ENCODE peak calls at places on chromosome 2, in eight cellular contexts. H is A549, L is neural progenitor cell, I is left ventricle myocardium inferior, U is upper lobe of right lung, V is small intestine, A is cardiac muscle cell, G is osteoblast. T is an unnamed sample. For H3K9me3, the result is how much of the 10 kb centered on the place peaks cover.

GRCh38 chr2:239075918-239076727 is 228.2 kb downstream of the TWIST2 start:
- DNase-seq in H (no peak), L (no peak), I (peak), U (no peak), V (peak), A (no peak), G (peak), T (no peak)

GRCh38 chr2:40037303-40037702 is 258.2 kb upstream of the THUMPD2 start:
- DNase-seq in H (no peak), L (no peak), I (no peak), U (no peak), V (no peak), A (no peak), G (no peak), T (no peak)

GRCh38 chr2:23488584-23488983 is 103.6 kb downstream of the KLHL29 start:
- DNase-seq in H (no peak), L (no peak), I (no peak), U (no peak), V (no peak), A (no peak), G (no peak), T (no peak)

GRCh38 chr2:99031991-99032390 is 96.0 kb upstream of the CRACDL start:
- DNase-seq in H (no peak), L (no peak), I (no peak), U (no peak), V (no peak), A (no peak), G (no peak), T (no peak)

GRCh38 chr2:67050621-67051020 is 346.5 kb upstream of the ETAA1 start:
- DNase-seq in H (no peak), L (no peak), I (no peak), U (no peak), V (no peak), A (peak), G (peak), T (peak)

GRCh38 chr2:128373346-128374000 is 54.8 kb upstream of the HS6ST1 start:
- DNase-seq in H (no peak), L (no peak), I (no peak), U (no peak), V (no peak), A (no peak), G (peak), T (no peak)

GRCh38 chr2:181466661-181467576 is 9.7 kb downstream of the ITGA4 start:
- DNase-seq in H (no peak), L (peak), I (peak), U (peak), V (peak), A (peak), G (no peak), T (peak)

GRCh38 chr2:76415821-76416220 is 705.1 kb upstream of the GCFC2 start:
- DNase-seq in H (no peak), L (no peak), I (no peak), U (no peak), V (no peak), A (no peak), G (no peak), T (no peak)

GRCh38 chr2:8488001-8488738 is 193.7 kb upstream of the ID2 start:
- DNase-seq in H (no peak), L (peak), I (no peak), U (no peak), V (no peak), A (peak), G (peak), T (no peak)

GRCh38 chr2:85862426-85862825 is 26.4 kb downstream of the ST3GAL5 start:
- DNase-seq in H (no peak), L (no peak), I (no peak), U (no peak), V (peak), A (no peak), G (no peak), T (no peak)

GRCh38 chr2:200252661-200253067 is 53.8 kb upstream of the SPATS2L start:
- DNase-seq in H (no peak), L (no peak), I (no peak), U (no peak), V (no peak), A (peak), G (peak), T (peak)

GRCh38 chr2:207437136-207437856 is 92.5 kb upstream of the CREB1 start:
- DNase-seq in H (no peak), L (no peak), I (no peak), U (no peak), V (peak), A (no peak), G (no peak), T (no peak)

GRCh38 chr2:232551289-232551688 is 800 bp downstream of the EIF4E2 start:
- DNase-seq in H (no peak), L (no peak), I (no peak), U (no peak), V (no peak), A (no peak), G (no peak), T (no peak)

GRCh38 chr2:5368263-5368662 is 323.9 kb upstream of the SOX11 start:
- DNase-seq in H (no peak), L (peak), I (no peak), U (no peak), V (no peak), A (no peak), G (no peak), T (no peak)

GRCh38 chr2:111202266-111203040 is 81.7 kb downstream of the BCL2L11 start:
- DNase-seq in H (no peak), L (no peak), I (no peak), U (no peak), V (no peak), A (peak), G (no peak), T (peak)

GRCh38 chr2:232550351-232551261 is at the start of the genes EIF4E2 and TIGD1:
- DNase-seq in H (peak), L (peak), I (peak), U (peak), V (peak), A (peak), G (peak), T (peak)

GRCh38 chr2:199160677-199161465 is 296.9 kb downstream of the SATB2 start:
- DNase-seq in H (no peak), L (no peak), I (no peak), U (no peak), V (peak), A (peak), G (peak), T (peak)

GRCh38 chr2:239937866-239938640 is 87.1 kb downstream of the NDUFA10 start:
- DNase-seq in H (no peak), L (no peak), I (peak), U (peak), V (no peak), A (no peak), G (peak), T (no peak)

GRCh38 chr2:161052214-161052613 is 108.0 kb upstream of the TANK start:
- DNase-seq in H (no peak), L (no peak), I (no peak), U (no peak), V (no peak), A (no peak), G (no peak), T (no peak)

GRCh38 chr2:3042601-3043585 is 334.7 kb downstream of the EIPR1 start:
- DNase-seq in H (no peak), L (no peak), I (peak), U (no peak), V (peak), A (no peak), G (no peak), T (no peak)
- H3K9me3 ChIP-seq in H (under half), L (under half), I (under half), U (under half), V (under half), A (under half), G (under half), T (under half)

GRCh38 chr2:81073412-81073811 is 768.9 kb upstream of the LRRTM1 start:
- DNase-seq in H (no peak), L (no peak), I (no peak), U (no peak), V (no peak), A (no peak), G (no peak), T (no peak)

GRCh38 chr2:81068144-81068543 is 763.6 kb upstream of the LRRTM1 start:
- DNase-seq in H (no peak), L (no peak), I (no peak), U (no peak), V (no peak), A (no peak), G (no peak), T (no peak)
- H3K9me3 ChIP-seq in H (under half), L (under half), I (under half), U (under half), V (under half), A (under half), G (under half), T (under half)

GRCh38 chr2:57093020-57093419 is 909.2 kb downstream of the CCDC85A start:
- DNase-seq in H (no peak), L (no peak), I (no peak), U (no peak), V (no peak), A (no peak), G (no peak), T (no peak)
- H3K9me3 ChIP-seq in H (under half), L (under half), I (under half), U (under half), V (under half), A (under half), G (under half), T (under half)

DNA sequence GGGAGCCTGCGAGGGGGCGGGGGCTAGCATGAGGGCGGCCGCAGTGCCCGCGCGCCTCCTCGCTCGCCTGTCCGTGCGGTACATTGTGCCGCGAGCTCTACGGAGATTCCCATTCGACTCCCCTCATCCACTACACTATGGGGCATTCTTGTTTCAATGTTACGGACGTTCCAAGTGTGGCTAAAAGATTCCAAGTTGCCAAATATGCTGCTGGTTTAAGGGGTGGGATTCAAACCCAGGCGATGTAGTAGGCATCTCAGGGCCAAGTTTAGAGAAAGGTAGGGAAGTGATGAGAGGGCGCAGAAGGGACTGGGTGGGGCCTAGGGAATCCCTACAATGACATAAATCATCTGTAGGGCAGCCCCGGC is 10.0 kb upstream of the CRYBA2 start:
- DNase-seq in H (no peak), L (no peak), I (no peak), U (no peak), V (no peak), A (no peak), G (peak), T (no peak)
- H3K9me3 ChIP-seq in H (under half), L (under half), I (under half), U (under half), V (under half), A (under half), G (under half), T (under half)

GRCh38 chr2:52775674-52776073 is 991.9 kb upstream of the CHAC2 start:
- DNase-seq in H (no peak), L (no peak), I (no peak), U (no peak), V (no peak), A (no peak), G (no peak), T (no peak)
- H3K9me3 ChIP-seq in H (under half), L (under half), I (under half), U (under half), V (under half), A (under half), G (under half), T (under half)

DNA sequence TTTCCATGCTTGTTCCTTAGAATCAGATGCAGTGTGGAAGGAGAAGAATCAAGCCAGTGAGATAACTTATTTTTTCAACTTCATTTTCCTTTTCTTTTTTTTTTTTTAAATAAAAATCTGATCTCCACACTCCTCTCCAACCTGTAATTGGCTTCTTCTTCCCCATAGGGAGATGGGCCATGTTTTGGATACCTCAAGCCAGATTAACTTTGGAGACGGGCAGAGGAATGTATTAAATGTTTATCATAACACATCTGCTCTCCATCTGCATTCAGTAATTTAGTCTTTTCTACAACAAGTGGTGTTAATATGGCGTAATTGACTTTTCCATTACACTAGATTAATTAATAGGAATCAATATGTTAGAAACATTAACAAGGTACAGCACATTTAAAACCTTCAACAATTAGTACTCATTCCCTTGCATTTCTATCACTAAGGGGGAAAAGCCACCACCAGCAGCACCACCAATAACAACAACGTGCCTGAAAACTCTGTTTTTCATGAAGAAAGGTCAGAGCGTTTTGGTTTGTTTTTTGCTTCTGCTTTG is 244.1 kb downstream of the MYCN start:
- DNase-seq in H (no peak), L (no peak), I (no peak), U (no peak), V (no peak), A (no peak), G (no peak), T (no peak)
- H3K9me3 ChIP-seq in H (under half), L (under half), I (under half), U (under half), V (under half), A (under half), G (under half), T (under half)

GRCh38 chr2:107627926-107628325 is 198.8 kb upstream of the RGPD4 start:
- DNase-seq in H (no peak), L (no peak), I (no peak), U (no peak), V (no peak), A (no peak), G (no peak), T (no peak)
- H3K9me3 ChIP-seq in H (under half), L (under half), I (half or more), U (under half), V (under half), A (under half), G (under half), T (under half)

GRCh38 chr2:230322561-230323384 is 4.2 kb upstream of the SP140L start:
- DNase-seq in H (no peak), L (no peak), I (no peak), U (no peak), V (no peak), A (no peak), G (no peak), T (no peak)
- H3K9me3 ChIP-seq in H (under half), L (under half), I (under half), U (under half), V (under half), A (under half), G (under half), T (under half)

GRCh38 chr2:237636578-237636977 is 9.2 kb downstream of the LRRFIP1 start:
- DNase-seq in H (no peak), L (no peak), I (no peak), U (peak), V (no peak), A (no peak), G (no peak), T (no peak)

GRCh38 chr2:237632991-237633629 is 5.7 kb downstream of the LRRFIP1 start:
- DNase-seq in H (no peak), L (no peak), I (peak), U (peak), V (no peak), A (no peak), G (peak), T (no peak)

GRCh38 chr2:237640493-237640998 is 13.2 kb downstream of the LRRFIP1 start:
- DNase-seq in H (no peak), L (no peak), I (no peak), U (no peak), V (no peak), A (no peak), G (no peak), T (no peak)

GRCh38 chr2:237639441-237640220 is 12.2 kb downstream of the LRRFIP1 start:
- DNase-seq in H (no peak), L (no peak), I (no peak), U (no peak), V (peak), A (no peak), G (no peak), T (no peak)

GRCh38 chr2:237637429-237638135 is 10.2 kb downstream of the LRRFIP1 start:
- DNase-seq in H (no peak), L (no peak), I (no peak), U (no peak), V (no peak), A (no peak), G (no peak), T (no peak)
- H3K9me3 ChIP-seq in H (under half), L (under half), I (under half), U (under half), V (under half), A (under half), G (under half), T (under half)